ENCODE peak calls at places on chromosomes 12 and 14, in seven cellular contexts. O is EL; R is GM23248; N is frontal cortex; B is NCI-H1048; G is stimulated activated CD4-positive, alpha-beta T cell treated with anti-CD3 and anti-CD28 coated beads, Interleukin-12 subunit alpha, Interleukin-12 subunit beta, amount 100 ng/mL, for 4 hours; S is nucleus accumbens. U is an unnamed sample.

GRCh38 chr12:24418157-24418556 is 468.7 kb upstream of the SOX5 start:
- DNase-seq in O (no peak), R (no peak), N (no peak), B (no peak), G (no peak), S (no peak), U (no peak)

GRCh38 chr14:52111583-52111982 is 42.7 kb upstream of the NID2 start:
- DNase-seq in O (peak; percentile 71), R (peak; percentile 80), N (no peak), B (no peak), G (no peak), S (no peak), U (peak; percentile 18)

GRCh38 chr14:89534896-89535615 is 118.0 kb upstream of the FOXN3 start:
- DNase-seq in O (peak; percentile 45), R (peak; percentile 23), N (no peak), B (no peak), G (no peak), S (no peak), U (no peak)

GRCh38 chr14:91303091-91303923 is 58.8 kb upstream of the GPR68 start:
- DNase-seq in O (peak; percentile 43), R (peak; percentile 12), N (no peak), B (peak; percentile 36), G (peak; percentile 53), S (no peak), U (peak; percentile 31)

GRCh38 chr12:65631621-65632111 is 192.6 kb upstream of the HMGA2 start:
- DNase-seq in O (peak; percentile 100), R (peak; percentile 99), N (no peak), B (no peak), G (no peak), S (peak; percentile 15), U (peak; percentile 93)

GRCh38 chr12:43742106-43742505 is 16.5 kb downstream of the PUS7L start:
- DNase-seq in O (peak; percentile 85), R (peak; percentile 89), N (no peak), B (no peak), G (no peak), S (no peak), U (no peak)

GRCh38 chr12:65656904-65657351 is 167.4 kb upstream of the HMGA2 start:
- DNase-seq in O (peak; percentile 99), R (peak; percentile 96), N (no peak), B (no peak), G (no peak), S (no peak), U (peak; percentile 89)

GRCh38 chr12:44874981-44875416 is 1.1 kb downstream of the NELL2 start:
- DNase-seq in O (no peak), R (peak; percentile 7), N (no peak), B (no peak), G (peak; percentile 8), S (no peak), U (no peak)

GRCh38 chr14:66496188-66496807 is 10.1 kb downstream of the CCDC196 start:
- DNase-seq in O (no peak), R (peak; percentile 9), N (no peak), B (no peak), G (no peak), S (no peak), U (no peak)

GRCh38 chr14:79134346-79134745 is 964.2 kb downstream of the NRXN3 start:
- DNase-seq in O (no peak), R (no peak), N (peak; percentile 28), B (no peak), G (no peak), S (no peak), U (no peak)

GRCh38 chr14:105069887-105070759 is 4.9 kb upstream of the GPR132 start:
- DNase-seq in O (peak; percentile 43), R (peak; percentile 45), N (no peak), B (no peak), G (no peak), S (no peak), U (no peak)

GRCh38 chr12:32860182-32860581 is 36.4 kb downstream of the PKP2 start:
- DNase-seq in O (no peak), R (no peak), N (no peak), B (no peak), G (no peak), S (no peak), U (no peak)

U was measured in dermis microvascular lymphatic vessel endothelial cell.